ENCODE peak calls at places on chromosome 19, in eight cellular contexts. One of them, this sample, is unnamed.

GRCh38 chr19:58279042-58279924 is 528 bp downstream of the ZNF8 start:
- DNase-seq in K562: peak; percentile 84
- DNase-seq in PC-3: peak; percentile 51
- DNase-seq in MM.1S: no peak
- DNase-seq in DND-41: peak; percentile 49
- DNase-seq in mesendoderm: peak; percentile 87
- DNase-seq in GM23248: peak; percentile 77
- DNase-seq in mammary epithelial cell: peak; percentile 34
- DNase-seq in this sample: peak; percentile 95

GRCh38 chr19:51094696-51095279 is 12.1 kb upstream of the KLK14 start:
- DNase-seq in K562: peak; percentile 85
- DNase-seq in PC-3: peak; percentile 37
- DNase-seq in MM.1S: no peak
- DNase-seq in DND-41: peak; percentile 27
- DNase-seq in mesendoderm: peak; percentile 60
- DNase-seq in GM23248: peak; percentile 25
- DNase-seq in mammary epithelial cell: no peak
- DNase-seq in this sample: peak; percentile 43

GRCh38 chr19:2115324-2115723 is 18.6 kb downstream of the IZUMO4 start:
- DNase-seq in K562: no peak
- DNase-seq in PC-3: no peak
- DNase-seq in MM.1S: no peak
- DNase-seq in DND-41: no peak
- DNase-seq in mesendoderm: no peak
- DNase-seq in GM23248: no peak
- DNase-seq in mammary epithelial cell: no peak
- DNase-seq in this sample: no peak

GRCh38 chr19:6236310-6237291 is 43.2 kb downstream of the MLLT1 start:
- DNase-seq in K562: no peak
- DNase-seq in PC-3: peak; percentile 92
- DNase-seq in MM.1S: no peak
- DNase-seq in DND-41: no peak
- DNase-seq in mesendoderm: no peak
- DNase-seq in GM23248: no peak
- DNase-seq in mammary epithelial cell: no peak
- DNase-seq in this sample: peak; percentile 95

GRCh38 chr19:35269425-35270117 is 809 bp downstream of the USF2 start:
- DNase-seq in K562: peak; percentile 84
- DNase-seq in PC-3: peak; percentile 76
- DNase-seq in MM.1S: peak; percentile 79
- DNase-seq in DND-41: peak; percentile 74
- DNase-seq in mesendoderm: peak; percentile 93
- DNase-seq in GM23248: peak; percentile 86
- DNase-seq in mammary epithelial cell: peak; percentile 70
- DNase-seq in this sample: peak; percentile 96

GRCh38 chr19:10219678-10220077 is 11.5 kb downstream of the S1PR2 start:
- DNase-seq in K562: peak; percentile 51
- DNase-seq in PC-3: peak; percentile 74
- DNase-seq in MM.1S: peak; percentile 98
- DNase-seq in DND-41: no peak
- DNase-seq in mesendoderm: peak; percentile 57
- DNase-seq in GM23248: peak; percentile 54
- DNase-seq in mammary epithelial cell: peak; percentile 49
- DNase-seq in this sample: no peak

GRCh38 chr19:14603990-14604387 is 21.1 kb downstream of the CLEC17A start:
- DNase-seq in K562: no peak
- DNase-seq in PC-3: no peak
- DNase-seq in MM.1S: no peak
- DNase-seq in DND-41: no peak
- DNase-seq in mesendoderm: no peak
- DNase-seq in GM23248: no peak
- DNase-seq in mammary epithelial cell: no peak
- DNase-seq in this sample: no peak

GRCh38 chr19:53849237-53849676 is 18.4 kb upstream of the MYADM start:
- DNase-seq in K562: no peak
- DNase-seq in PC-3: peak; percentile 49
- DNase-seq in MM.1S: no peak
- DNase-seq in DND-41: no peak
- DNase-seq in mesendoderm: no peak
- DNase-seq in GM23248: peak; percentile 83
- DNase-seq in mammary epithelial cell: no peak
- DNase-seq in this sample: no peak

GRCh38 chr19:43474487-43474886 is 9.1 kb upstream of the LYPD3 start:
- DNase-seq in K562: no peak
- DNase-seq in PC-3: no peak
- DNase-seq in MM.1S: no peak
- DNase-seq in DND-41: no peak
- DNase-seq in mesendoderm: no peak
- DNase-seq in GM23248: no peak
- DNase-seq in mammary epithelial cell: no peak
- DNase-seq in this sample: peak; percentile 39

GRCh38 chr19:58097349-58097748 is 682 bp downstream of the ZSCAN18 start:
- DNase-seq in K562: no peak
- DNase-seq in PC-3: no peak
- DNase-seq in MM.1S: no peak
- DNase-seq in DND-41: no peak
- DNase-seq in mesendoderm: no peak
- DNase-seq in GM23248: no peak
- DNase-seq in mammary epithelial cell: no peak
- DNase-seq in this sample: peak; percentile 76

GRCh38 chr19:3055741-3056453 is 6.4 kb downstream of the TLE5 start:
- DNase-seq in K562: peak; percentile 62
- DNase-seq in PC-3: peak; percentile 81
- DNase-seq in MM.1S: no peak
- DNase-seq in DND-41: no peak
- DNase-seq in mesendoderm: peak; percentile 46
- DNase-seq in GM23248: no peak
- DNase-seq in mammary epithelial cell: peak; percentile 92
- DNase-seq in this sample: peak; percentile 96

GRCh38 chr19:3151563-3152430 is 16.0 kb downstream of the GNA15 start:
- DNase-seq in K562: peak; percentile 8
- DNase-seq in PC-3: no peak
- DNase-seq in MM.1S: no peak
- DNase-seq in DND-41: no peak
- DNase-seq in mesendoderm: no peak
- DNase-seq in GM23248: peak; percentile 29
- DNase-seq in mammary epithelial cell: peak; percentile 60
- DNase-seq in this sample: no peak

GRCh38 chr19:29013325-29013724 is 199.6 kb downstream of the UQCRFS1 start:
- DNase-seq in K562: peak; percentile 14
- DNase-seq in PC-3: no peak
- DNase-seq in MM.1S: no peak
- DNase-seq in DND-41: no peak
- DNase-seq in mesendoderm: peak; percentile 37
- DNase-seq in GM23248: no peak
- DNase-seq in mammary epithelial cell: no peak
- DNase-seq in this sample: no peak

GRCh38 chr19:35295792-35296462 is 4.0 kb downstream of the MAG start:
- DNase-seq in K562: peak; percentile 43
- DNase-seq in PC-3: no peak
- DNase-seq in MM.1S: peak; percentile 39
- DNase-seq in DND-41: no peak
- DNase-seq in mesendoderm: no peak
- DNase-seq in GM23248: no peak
- DNase-seq in mammary epithelial cell: no peak
- DNase-seq in this sample: no peak

GRCh38 chr19:38093587-38093986 is 130.4 kb downstream of the DPF1 start:
- DNase-seq in K562: no peak
- DNase-seq in PC-3: no peak
- DNase-seq in MM.1S: no peak
- DNase-seq in DND-41: no peak
- DNase-seq in mesendoderm: no peak
- DNase-seq in GM23248: no peak
- DNase-seq in mammary epithelial cell: no peak
- DNase-seq in this sample: no peak

GRCh38 chr19:40054632-40055031 is 1.4 kb downstream of the ZNF780B start:
- DNase-seq in K562: no peak
- DNase-seq in PC-3: no peak
- DNase-seq in MM.1S: no peak
- DNase-seq in DND-41: no peak
- DNase-seq in mesendoderm: no peak
- DNase-seq in GM23248: no peak
- DNase-seq in mammary epithelial cell: no peak
- DNase-seq in this sample: no peak

GRCh38 chr19:40056505-40056904 is 474 bp upstream of the ZNF780B start:
- DNase-seq in K562: no peak
- DNase-seq in PC-3: no peak
- DNase-seq in MM.1S: no peak
- DNase-seq in DND-41: no peak
- DNase-seq in mesendoderm: peak; percentile 49
- DNase-seq in GM23248: no peak
- DNase-seq in mammary epithelial cell: no peak
- DNase-seq in this sample: no peak

GRCh38 chr19:40055832-40056504 is at the start of gene ZNF780B:
- DNase-seq in K562: peak; percentile 49
- DNase-seq in PC-3: peak; percentile 49
- DNase-seq in MM.1S: peak; percentile 74
- DNase-seq in DND-41: peak; percentile 84
- DNase-seq in mesendoderm: peak; percentile 76
- DNase-seq in GM23248: peak; percentile 73
- DNase-seq in mammary epithelial cell: peak; percentile 55
- DNase-seq in this sample: peak; percentile 75

GRCh38 chr19:40053491-40053890 is 2.5 kb downstream of the ZNF780B start:
- DNase-seq in K562: no peak
- DNase-seq in PC-3: no peak
- DNase-seq in MM.1S: no peak
- DNase-seq in DND-41: no peak
- DNase-seq in mesendoderm: no peak
- DNase-seq in GM23248: no peak
- DNase-seq in mammary epithelial cell: no peak
- DNase-seq in this sample: no peak

DNA sequence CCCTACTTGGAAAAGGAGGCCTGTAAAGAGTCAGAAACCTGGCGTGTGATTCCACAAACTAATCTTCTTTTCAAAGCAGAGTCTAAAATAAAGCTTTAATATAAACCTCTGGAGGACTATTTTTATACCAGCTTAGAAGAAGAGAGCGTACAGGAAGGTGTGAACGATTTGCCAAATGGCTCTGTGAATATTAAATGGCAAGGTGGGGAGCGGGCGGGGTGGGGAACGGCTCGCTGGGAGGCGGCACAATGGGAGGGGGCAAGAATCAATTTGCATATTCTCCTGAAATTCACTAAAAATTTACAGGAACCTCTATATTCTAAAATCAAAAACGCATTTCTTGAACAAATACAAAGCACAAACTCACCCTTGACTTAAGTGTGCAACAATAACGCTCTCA is 982 bp downstream of the ZNF780B start:
- DNase-seq in K562: peak; percentile 28
- DNase-seq in PC-3: no peak
- DNase-seq in MM.1S: no peak
- DNase-seq in DND-41: no peak
- DNase-seq in mesendoderm: no peak
- DNase-seq in GM23248: no peak
- DNase-seq in mammary epithelial cell: no peak
- DNase-seq in this sample: no peak
- H3K9ac ChIP-seq in K562: peak overlapping the region; percentile 95
- H3K9ac ChIP-seq in PC-3: peak overlapping the region; percentile 84
- H3K9ac ChIP-seq in MM.1S: peak overlapping the region; percentile 72
- H3K9ac ChIP-seq in DND-41: peak overlapping the region; percentile 65
- H3K9ac ChIP-seq in mesendoderm: peak overlapping the region; percentile 81
- H3K9ac ChIP-seq in GM23248: peak overlapping the region; percentile 80
- H3K9ac ChIP-seq in mammary epithelial cell: no peak overlapping the region
- H3K9ac ChIP-seq in this sample: peak overlapping the region; percentile 78

DNA sequence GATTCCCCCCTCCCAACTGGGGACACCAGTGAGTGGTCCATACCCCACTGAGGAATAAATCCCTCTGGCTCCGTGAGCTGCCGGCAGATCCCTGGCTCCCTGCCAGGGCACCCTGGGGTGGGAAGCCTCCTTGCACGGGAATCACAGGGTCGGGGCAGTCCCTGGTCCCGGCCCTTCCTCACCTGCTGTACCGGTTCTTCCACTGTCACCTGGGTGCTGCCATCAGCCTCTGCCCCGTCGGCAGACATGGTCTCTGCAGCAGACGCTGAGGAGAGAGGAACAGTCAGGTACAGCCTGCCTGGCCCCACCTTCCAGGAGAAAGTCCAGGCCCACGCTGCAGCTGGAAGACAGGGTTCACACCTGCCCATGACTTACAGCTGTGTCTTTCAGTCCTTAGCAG is 6.3 kb downstream of the PLIN3 start:
- DNase-seq in K562: peak; percentile 16
- DNase-seq in PC-3: peak; percentile 19
- DNase-seq in MM.1S: no peak
- DNase-seq in DND-41: no peak
- DNase-seq in mesendoderm: no peak
- DNase-seq in GM23248: no peak
- DNase-seq in mammary epithelial cell: no peak
- DNase-seq in this sample: peak; percentile 86
- H3K36me3 ChIP-seq in K562: peaks cover 47% of the 10 kb centered on the region
- H3K36me3 ChIP-seq in PC-3: peaks cover 24% of the 10 kb centered on the region
- H3K36me3 ChIP-seq in MM.1S: no peaks in the 10 kb centered on the region
- H3K36me3 ChIP-seq in DND-41: peaks cover 33% of the 10 kb centered on the region
- H3K36me3 ChIP-seq in mesendoderm: no peaks in the 10 kb centered on the region
- H3K36me3 ChIP-seq in GM23248: peaks cover 49% of the 10 kb centered on the region
- H3K36me3 ChIP-seq in mammary epithelial cell: peaks cover 13% of the 10 kb centered on the region
- H3K36me3 ChIP-seq in this sample: peaks cover 3% of the 10 kb centered on the region

GRCh38 chr19:18294467-18294864 is 13.0 kb upstream of the JUND start:
- DNase-seq in K562: peak; percentile 31
- DNase-seq in PC-3: peak; percentile 61
- DNase-seq in MM.1S: peak; percentile 81
- DNase-seq in DND-41: no peak
- DNase-seq in mesendoderm: peak; percentile 57
- DNase-seq in GM23248: no peak
- DNase-seq in mammary epithelial cell: peak; percentile 48
- DNase-seq in this sample: peak; percentile 91
- H3K9ac ChIP-seq in K562: peak overlapping the region; percentile 99
- H3K9ac ChIP-seq in PC-3: no peak overlapping the region
- H3K9ac ChIP-seq in MM.1S: no peak overlapping the region
- H3K9ac ChIP-seq in DND-41: no peak overlapping the region
- H3K9ac ChIP-seq in mesendoderm: no peak overlapping the region
- H3K9ac ChIP-seq in GM23248: no peak overlapping the region
- H3K9ac ChIP-seq in mammary epithelial cell: no peak overlapping the region
- H3K9ac ChIP-seq in this sample: no peak overlapping the region

GRCh38 chr19:52155596-52156359 is 15.6 kb downstream of the ZNF836 start:
- DNase-seq in K562: no peak
- DNase-seq in PC-3: no peak
- DNase-seq in MM.1S: no peak
- DNase-seq in DND-41: no peak
- DNase-seq in mesendoderm: no peak
- DNase-seq in GM23248: no peak
- DNase-seq in mammary epithelial cell: no peak
- DNase-seq in this sample: no peak
- H3K36me3 ChIP-seq in K562: no peaks in the 10 kb centered on the region
- H3K36me3 ChIP-seq in PC-3: peaks cover 61% of the 10 kb centered on the region
- H3K36me3 ChIP-seq in MM.1S: no peaks in the 10 kb centered on the region
- H3K36me3 ChIP-seq in DND-41: peaks cover 45% of the 10 kb centered on the region
- H3K36me3 ChIP-seq in mesendoderm: peaks cover 1% of the 10 kb centered on the region
- H3K36me3 ChIP-seq in GM23248: peaks cover 41% of the 10 kb centered on the region
- H3K36me3 ChIP-seq in mammary epithelial cell: peaks cover 4% of the 10 kb centered on the region
- H3K36me3 ChIP-seq in this sample: peaks cover 30% of the 10 kb centered on the region

DNA sequence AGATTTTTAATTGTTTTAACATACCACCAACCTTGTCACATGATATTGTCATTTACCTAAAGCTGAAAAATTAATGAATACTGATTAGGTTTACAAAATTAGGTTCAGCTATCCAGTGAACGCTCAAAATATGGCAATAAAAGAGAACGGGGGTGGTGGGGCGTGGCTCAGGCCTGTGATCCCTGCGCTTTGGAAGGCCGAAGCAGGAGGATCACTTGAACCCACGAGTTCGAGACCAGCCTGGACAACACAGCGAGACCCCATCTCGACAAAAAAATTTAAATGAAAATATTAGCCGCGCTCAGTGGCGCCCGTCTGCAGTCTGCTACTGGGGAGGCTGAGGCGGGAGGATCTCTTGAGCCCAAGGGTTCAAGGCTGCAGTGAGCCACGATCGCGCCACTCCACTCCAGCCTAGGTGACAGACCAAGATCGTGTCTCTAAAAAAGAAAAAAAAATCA is 516 bp upstream of the FAM32A start:
- DNase-seq in K562: no peak
- DNase-seq in PC-3: no peak
- DNase-seq in MM.1S: no peak
- DNase-seq in DND-41: no peak
- DNase-seq in mesendoderm: no peak
- DNase-seq in GM23248: no peak
- DNase-seq in mammary epithelial cell: no peak
- DNase-seq in this sample: no peak
- H3K9ac ChIP-seq in K562: no peak overlapping the region
- H3K9ac ChIP-seq in PC-3: peak overlapping the region; percentile 47
- H3K9ac ChIP-seq in MM.1S: peak overlapping the region; percentile 38
- H3K9ac ChIP-seq in DND-41: peak overlapping the region; percentile 49
- H3K9ac ChIP-seq in mesendoderm: peak overlapping the region; percentile 60
- H3K9ac ChIP-seq in GM23248: peak overlapping the region; percentile 30
- H3K9ac ChIP-seq in mammary epithelial cell: no peak overlapping the region
- H3K9ac ChIP-seq in this sample: peak overlapping the region; percentile 24

This sample was measured in kidney.